ENCODE peak calls at places on chromosomes 16 and 17, in four cellular contexts. U, V, L and X are unnamed samples.
A peak's percentile ranks its signal among the peaks of the same experiment; 100 is the strongest.

GRCh38 chr16:34758835-34759234 is 1299.4 kb downstream of the TP53TG3F start:
- DNase-seq in U (no peak), V (no peak), L (no peak), X (no peak)

GRCh38 chr17:32483451-32484019 is 3.3 kb upstream of the CDK5R1 start:
- DNase-seq in U (peak; percentile 77), V (no peak), L (no peak), X (peak; percentile 56)

GRCh38 chr16:75027520-75028300 is 28.9 kb downstream of the ZNRF1 start:
- DNase-seq in U (no peak), V (no peak), L (no peak), X (no peak)

GRCh38 chr17:10278218-10278617 is 79.8 kb upstream of the GAS7 start:
- DNase-seq in U (no peak), V (no peak), L (no peak), X (no peak)

GRCh38 chr16:70644763-70645597 is 1.4 kb upstream of the IL34 start:
- DNase-seq in U (peak; percentile 41), V (no peak), L (no peak), X (no peak)

GRCh38 chr17:4420692-4421131 is 13.0 kb upstream of the SPNS3 start:
- DNase-seq in U (peak; percentile 81), V (peak; percentile 71), L (peak; percentile 69), X (peak; percentile 73)

GRCh38 chr17:39340731-39341130 is 60.7 kb downstream of the FBXL20 start:
- DNase-seq in U (no peak), V (no peak), L (no peak), X (no peak)

GRCh38 chr17:77884019-77884418 is 74.5 kb upstream of the TNRC6C start:
- DNase-seq in U (peak; percentile 95), V (no peak), L (no peak), X (no peak)

GRCh38 chr17:71975998-71976649 is 144.7 kb upstream of the SOX9 start:
- DNase-seq in U (peak; percentile 38), V (no peak), L (no peak), X (no peak)

DNA sequence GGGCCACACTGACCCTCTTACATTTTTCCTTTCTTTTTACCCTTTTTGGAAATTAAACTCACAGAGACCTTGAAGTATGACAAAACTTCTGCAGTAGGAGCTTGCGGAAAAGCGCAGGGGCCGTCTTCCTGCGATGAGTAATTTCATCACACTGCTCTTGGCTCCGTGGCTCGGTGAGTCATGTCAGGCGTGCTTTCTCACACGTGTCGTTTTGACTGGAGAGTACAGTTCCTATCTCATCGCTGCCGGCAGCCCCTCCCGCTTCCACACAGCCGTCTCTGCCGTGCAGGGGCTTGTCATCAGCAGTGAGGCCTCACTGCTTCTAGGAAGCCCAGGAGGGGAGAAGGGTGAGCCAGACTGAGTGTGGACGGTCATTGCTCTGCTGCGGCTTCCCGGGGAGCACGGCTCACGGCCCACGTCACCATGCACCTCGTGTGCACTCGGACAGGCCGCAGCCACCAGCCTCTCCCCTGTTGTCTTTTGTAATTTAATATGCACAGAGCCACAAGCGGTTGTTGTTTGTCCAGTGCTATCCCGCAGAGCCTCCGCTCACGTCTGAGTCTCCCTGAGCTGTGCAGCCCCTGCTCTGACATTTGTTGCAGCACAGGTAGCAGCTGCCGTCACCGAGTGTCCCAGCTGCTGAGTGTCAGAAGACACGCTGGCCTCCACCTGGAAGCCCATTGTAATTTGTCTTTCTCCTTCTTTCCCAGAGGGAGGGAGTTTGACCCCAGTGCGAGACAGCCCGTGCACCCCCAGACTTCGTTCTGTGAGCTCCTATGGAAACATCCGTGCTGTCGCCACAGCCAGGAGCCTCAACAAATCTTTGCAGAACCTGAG is 99.4 kb upstream of the CHMP6 start:
- DNase-seq in U (no peak), V (peak; percentile 91), L (peak; percentile 88), X (no peak)
- TF ChIP-seq ELF1 in U (no peak), V (no peak), L (peak; percentile 36), X (no peak)

DNA sequence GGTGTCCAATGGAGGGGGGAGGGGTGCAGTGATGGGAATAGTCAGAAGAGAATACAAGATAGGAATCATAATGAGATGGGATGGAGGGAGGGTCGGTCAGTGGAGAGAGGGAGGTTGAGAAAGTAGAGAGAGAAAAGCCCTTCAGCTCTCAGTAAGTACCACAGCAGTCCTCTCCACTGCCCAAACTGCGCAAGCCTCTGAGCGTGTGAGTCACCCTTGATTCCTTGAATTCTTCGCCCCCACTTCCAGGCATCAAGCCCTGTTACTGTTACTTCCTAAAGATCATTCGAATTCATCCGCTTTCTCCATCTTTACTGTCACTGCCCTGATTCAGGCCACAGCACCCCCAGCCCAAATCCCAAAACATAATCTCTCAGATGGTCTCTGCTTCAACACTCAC is 2.5 kb downstream of the GUCY2D start:
- DNase-seq in U (no peak), V (no peak), L (no peak), X (no peak)
- TF ChIP-seq ELF1 in U (no peak), V (no peak), L (no peak), X (no peak)

GRCh38 chr17:75693500-75694481 is 26.7 kb downstream of the SAP30BP start:
- DNase-seq in U (peak; percentile 85), V (peak; percentile 76), L (no peak), X (no peak)
- TF ChIP-seq ELF1 in U (no peak), V (no peak), L (no peak), X (no peak)

DNA sequence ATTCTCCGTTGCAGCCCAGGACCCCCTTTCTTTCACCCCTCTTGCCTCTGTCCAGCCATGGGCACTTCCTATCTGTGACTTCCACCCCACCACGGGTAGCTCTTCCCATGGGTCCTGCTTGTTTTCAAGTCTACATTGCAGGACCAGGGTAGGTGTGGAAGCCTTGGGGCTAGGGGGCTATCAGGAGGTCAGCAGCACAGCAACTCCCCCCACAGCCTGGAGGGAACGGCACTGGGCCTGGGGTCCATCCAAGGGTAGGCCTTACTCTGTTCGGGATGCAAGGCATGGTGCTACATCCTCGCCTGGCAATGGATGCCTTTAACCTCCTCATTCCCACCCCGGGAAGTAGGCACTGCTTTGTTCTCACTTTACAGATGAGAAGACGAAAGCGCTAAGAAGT is 109.3 kb downstream of the IRX5 start:
- DNase-seq in U (no peak), V (no peak), L (no peak), X (no peak)
- TF ChIP-seq ELF1 in U (no peak), V (no peak), L (no peak), X (no peak)

DNA sequence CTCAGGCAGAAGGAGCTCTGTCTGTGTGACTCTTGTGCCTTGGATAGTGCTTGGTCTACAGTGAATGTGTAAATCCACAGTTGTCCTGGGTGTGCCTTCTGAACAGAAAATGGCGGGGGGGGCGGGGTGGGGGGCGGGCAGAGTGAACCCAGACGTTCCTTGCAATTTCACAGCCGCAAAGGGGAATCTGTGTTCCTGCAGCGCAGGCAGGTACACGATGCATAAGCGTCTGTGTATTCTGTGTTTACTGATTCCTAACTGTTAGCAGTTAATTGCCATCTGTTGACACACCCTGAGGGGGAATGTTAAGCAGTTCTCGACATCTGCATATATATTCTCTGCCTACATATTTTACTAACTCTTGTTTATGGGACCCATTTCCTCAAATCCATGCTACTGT is 123.5 kb upstream of the ZFHX3 start:
- DNase-seq in U (peak; percentile 42), V (no peak), L (no peak), X (no peak)
- TF ChIP-seq ELF1 in U (no peak), V (no peak), L (no peak), X (no peak)

DNA sequence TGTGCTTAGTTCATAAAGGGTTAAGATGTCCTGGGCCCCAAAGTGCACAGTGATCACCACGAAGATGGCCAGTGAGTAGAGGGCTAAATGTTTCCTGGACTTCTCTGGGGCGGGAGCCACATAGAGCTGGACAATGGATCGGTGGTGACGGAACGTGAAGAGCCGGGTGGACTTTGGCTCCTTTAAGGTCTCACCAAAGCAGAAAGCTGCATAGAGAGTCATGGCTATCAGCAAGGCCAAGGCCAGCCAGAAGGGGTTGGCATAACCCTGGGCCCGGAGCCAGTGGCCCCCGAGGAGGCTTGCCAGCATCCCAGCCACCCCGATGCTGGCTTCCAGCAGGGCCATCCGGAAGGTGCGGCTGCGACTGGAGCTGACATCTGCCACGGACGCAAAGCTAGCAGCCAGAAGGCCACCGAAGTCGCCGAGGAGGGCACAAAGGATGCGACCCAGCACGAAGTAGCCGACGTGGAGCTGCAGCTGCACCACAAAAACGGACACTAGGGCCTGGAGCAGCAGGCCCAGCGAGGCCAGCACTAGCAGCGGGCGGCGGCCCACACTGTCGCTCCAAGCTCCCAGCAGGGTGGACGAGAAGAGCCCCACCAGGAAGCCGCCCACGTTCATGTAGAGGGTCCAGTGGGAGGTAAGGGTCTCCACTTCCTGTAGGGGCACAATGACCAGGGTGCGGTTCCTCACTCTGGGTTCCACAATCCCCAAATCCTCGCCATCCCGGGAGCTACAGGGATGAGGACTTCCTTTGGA is 1.0 kb downstream of the SLC46A1 start:
- DNase-seq in U (peak; percentile 73), V (no peak), L (no peak), X (peak; percentile 84)
- TF ChIP-seq ELF1 in U (no peak), V (no peak), L (no peak), X (no peak)

DNA sequence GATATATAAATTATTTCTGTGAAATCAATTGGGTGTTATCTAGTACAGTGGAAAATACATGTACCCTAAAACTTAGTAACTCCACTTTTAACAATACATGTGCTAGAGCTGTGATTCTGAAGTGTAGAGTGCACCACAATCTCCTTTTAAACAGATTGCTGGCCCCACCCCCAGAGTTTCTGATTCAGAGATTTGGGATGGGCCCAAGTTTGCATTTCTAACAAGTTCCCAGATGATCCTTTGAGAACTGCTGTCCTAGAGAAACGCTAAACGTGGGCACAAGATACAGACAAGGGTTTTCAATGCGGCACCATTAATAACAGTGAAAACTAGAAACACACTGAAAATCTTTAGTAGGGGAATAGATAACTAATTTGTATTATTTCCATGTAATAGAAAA is 49.2 kb downstream of the NXPH3 start:
- DNase-seq in U (no peak), V (no peak), L (no peak), X (no peak)
- TF ChIP-seq ELF1 in U (no peak), V (no peak), L (no peak), X (no peak)

GRCh38 chr16:2469399-2470233 is 1.5 kb upstream of the NTN3 start:
- DNase-seq in U (no peak), V (no peak), L (no peak), X (no peak)

GRCh38 chr16:2468725-2469398 is 2.2 kb upstream of the NTN3 start:
- DNase-seq in U (peak; percentile 89), V (no peak), L (no peak), X (no peak)

GRCh38 chr16:2467301-2468141 is 3.6 kb upstream of the NTN3 start:
- DNase-seq in U (peak; percentile 89), V (peak; percentile 41), L (no peak), X (no peak)

GRCh38 chr16:2466667-2467300 is 4.3 kb upstream of the NTN3 start:
- DNase-seq in U (no peak), V (no peak), L (no peak), X (no peak)

DNA sequence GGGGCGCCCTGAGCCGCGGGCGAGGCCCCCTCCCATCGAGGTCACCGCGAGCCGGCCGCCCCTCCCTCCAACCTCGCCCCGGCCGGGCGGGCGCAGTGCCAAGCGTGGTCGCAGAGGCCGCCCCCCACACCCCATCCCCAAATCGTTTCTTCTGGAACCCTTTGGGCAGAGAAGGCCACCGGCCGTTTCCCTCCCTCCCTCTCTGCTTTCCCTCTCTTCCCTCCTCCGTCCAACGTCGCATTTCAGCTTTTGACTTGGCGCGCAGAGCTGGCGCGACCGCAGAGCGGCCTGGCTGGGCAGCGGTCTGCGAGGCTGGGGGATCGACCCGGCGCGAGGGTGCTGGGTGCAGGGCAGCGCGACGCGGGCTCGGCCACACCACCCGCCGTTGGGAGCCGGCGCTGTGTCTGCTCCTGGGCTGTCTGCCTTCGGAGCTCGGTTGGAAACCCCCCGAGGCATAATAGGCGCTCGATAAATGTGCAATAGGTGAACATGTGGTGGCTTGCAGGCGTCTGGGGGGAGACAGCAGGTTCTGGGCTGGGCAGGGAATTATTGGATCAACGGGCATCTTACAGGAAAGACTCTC is 2.9 kb upstream of the NTN3 start:
- DNase-seq in U (peak; percentile 75), V (no peak), L (no peak), X (no peak)
- TF ChIP-seq ELF1 in U (no peak), V (no peak), L (no peak), X (no peak)

GRCh38 chr17:59093702-59094231 is 12.9 kb downstream of the TRIM37 start:
- DNase-seq in U (no peak), V (no peak), L (no peak), X (peak; percentile 15)
- TF ChIP-seq ELF1 in U (no peak), V (no peak), L (no peak), X (no peak)

GRCh38 chr16:63426275-63426870 is 1390.1 kb upstream of the CDH8 start:
- DNase-seq in U (no peak), V (no peak), L (no peak), X (no peak)
- TF ChIP-seq ELF1 in U (no peak), V (no peak), L (no peak), X (no peak)